ENCODE peak calls at places on chromosomes 13 and 19, in five cellular contexts. One of them, this sample, is unnamed.

GRCh38 chr19:41624515-41624914 is 2.4 kb downstream of the CEACAM4 start:
- DNase-seq in effector memory CD4-positive, alpha-beta T cell: no peak
- DNase-seq in keratinocyte: no peak
- DNase-seq in NCI-H510A: no peak
- DNase-seq in Karpas-422: no peak
- DNase-seq in this sample: no peak

GRCh38 chr19:50387176-50387867 is 3.2 kb downstream of the POLD1 start:
- DNase-seq in keratinocyte: no peak
- DNase-seq in effector memory CD4-positive, alpha-beta T cell: no peak
- DNase-seq in NCI-H510A: no peak
- DNase-seq in Karpas-422: no peak
- DNase-seq in this sample: no peak

GRCh38 chr19:6667114-6667627 is 2.8 kb downstream of the TNFSF14 start:
- DNase-seq in NCI-H510A: no peak
- DNase-seq in Karpas-422: no peak
- DNase-seq in effector memory CD4-positive, alpha-beta T cell: no peak
- DNase-seq in keratinocyte: no peak
- DNase-seq in this sample: no peak

GRCh38 chr13:51729853-51730553 is 74.0 kb downstream of the DHRS12 start:
- DNase-seq in Karpas-422: no peak
- DNase-seq in effector memory CD4-positive, alpha-beta T cell: no peak
- DNase-seq in keratinocyte: no peak
- DNase-seq in NCI-H510A: no peak
- DNase-seq in this sample: no peak

GRCh38 chr19:53086949-53087348 is 16.3 kb downstream of the ZNF160 start:
- DNase-seq in NCI-H510A: no peak
- DNase-seq in effector memory CD4-positive, alpha-beta T cell: no peak
- DNase-seq in keratinocyte: no peak
- DNase-seq in Karpas-422: no peak
- DNase-seq in this sample: no peak

GRCh38 chr19:788821-789472 is 8.3 kb upstream of the PTBP1 start:
- DNase-seq in NCI-H510A: no peak
- DNase-seq in keratinocyte: no peak
- DNase-seq in effector memory CD4-positive, alpha-beta T cell: no peak
- DNase-seq in Karpas-422: no peak
- DNase-seq in this sample: no peak

GRCh38 chr13:62250501-62251175 is 835.0 kb upstream of the PCDH20 start:
- DNase-seq in keratinocyte: no peak
- DNase-seq in Karpas-422: no peak
- DNase-seq in effector memory CD4-positive, alpha-beta T cell: no peak
- DNase-seq in NCI-H510A: no peak
- DNase-seq in this sample: no peak

GRCh38 chr13:87355451-87355850 is 315.7 kb upstream of the SLITRK5 start:
- DNase-seq in effector memory CD4-positive, alpha-beta T cell: no peak
- DNase-seq in keratinocyte: no peak
- DNase-seq in NCI-H510A: no peak
- DNase-seq in Karpas-422: no peak
- DNase-seq in this sample: no peak

GRCh38 chr19:15669440-15669839 is 3.4 kb upstream of the CYP4F12 start:
- DNase-seq in Karpas-422: no peak
- DNase-seq in effector memory CD4-positive, alpha-beta T cell: no peak
- DNase-seq in keratinocyte: no peak
- DNase-seq in NCI-H510A: no peak
- DNase-seq in this sample: no peak

GRCh38 chr13:98970293-98970692 is 7.6 kb downstream of the DOCK9 start:
- DNase-seq in Karpas-422: no peak
- DNase-seq in NCI-H510A: no peak
- DNase-seq in effector memory CD4-positive, alpha-beta T cell: no peak
- DNase-seq in keratinocyte: no peak
- DNase-seq in this sample: no peak

GRCh38 chr19:50432658-50433057 is at the start of gene MYBPC2:
- DNase-seq in Karpas-422: peak
- DNase-seq in keratinocyte: no peak
- DNase-seq in NCI-H510A: no peak
- DNase-seq in effector memory CD4-positive, alpha-beta T cell: no peak
- DNase-seq in this sample: no peak

GRCh38 chr19:5331790-5332189 is 8.8 kb downstream of the PTPRS start:
- DNase-seq in Karpas-422: no peak
- DNase-seq in keratinocyte: no peak
- DNase-seq in effector memory CD4-positive, alpha-beta T cell: no peak
- DNase-seq in NCI-H510A: no peak
- DNase-seq in this sample: no peak

GRCh38 chr19:3068071-3068470 is 5.8 kb upstream of the TLE5 start:
- DNase-seq in keratinocyte: no peak
- DNase-seq in Karpas-422: no peak
- DNase-seq in effector memory CD4-positive, alpha-beta T cell: no peak
- DNase-seq in NCI-H510A: peak
- DNase-seq in this sample: no peak

GRCh38 chr13:90103099-90103784 is 1244.2 kb upstream of the MIR17HG start:
- DNase-seq in NCI-H510A: no peak
- DNase-seq in Karpas-422: no peak
- DNase-seq in effector memory CD4-positive, alpha-beta T cell: no peak
- DNase-seq in keratinocyte: no peak
- DNase-seq in this sample: no peak

GRCh38 chr19:13817615-13818371 is 22.6 kb downstream of the ZSWIM4 start:
- DNase-seq in NCI-H510A: peak
- DNase-seq in keratinocyte: no peak
- DNase-seq in Karpas-422: no peak
- DNase-seq in effector memory CD4-positive, alpha-beta T cell: no peak
- DNase-seq in this sample: no peak

GRCh38 chr19:32404939-32405430 is 585 bp upstream of the DPY19L3 start:
- DNase-seq in keratinocyte: no peak
- DNase-seq in Karpas-422: no peak
- DNase-seq in effector memory CD4-positive, alpha-beta T cell: no peak
- DNase-seq in NCI-H510A: no peak
- DNase-seq in this sample: no peak

This sample was measured in NCI-H2107.